ENCODE peak calls at places on chromosome 18, in seven cellular contexts. R is upper lobe of right lung; I is neural crest cell; Y is fibroblast of mammary gland; J is activated gamma-delta T cell treated with Interleukin-2 at 50 U/mL for 16 hours; Z is ELF-1; G is activated naive CD4-positive, alpha-beta T cell. F is an unnamed sample.
A peak's percentile ranks its signal among the peaks of the same experiment; 100 is the strongest.

GRCh38 chr18:63179422-63179821 is 140.1 kb downstream of the BCL2 start:
- DNase-seq in R (no peak), I (no peak), Y (no peak), J (no peak), Z (no peak), G (no peak), F (no peak)

GRCh38 chr18:57956495-57956894 is 87.5 kb upstream of the NEDD4L start:
- DNase-seq in R (no peak), I (no peak), Y (no peak), J (no peak), Z (no peak), G (no peak), F (no peak)

GRCh38 chr18:33839452-33840225 is 261.6 kb downstream of the ASXL3 start:
- DNase-seq in R (no peak), I (no peak), Y (peak; percentile 69), J (no peak), Z (peak; percentile 15), G (no peak), F (peak; percentile 70)

GRCh38 chr18:44744206-44745180 is 63.8 kb downstream of the SETBP1 start:
- DNase-seq in R (no peak), I (peak; percentile 61), Y (no peak), J (no peak), Z (peak; percentile 69), G (no peak), F (peak; percentile 90)

GRCh38 chr18:70022636-70023035 is 75.0 kb upstream of the CD226 start:
- DNase-seq in R (no peak), I (no peak), Y (peak; percentile 36), J (no peak), Z (no peak), G (no peak), F (no peak)

GRCh38 chr18:76480913-76481312 is 14.1 kb downstream of the ZNF516 start:
- DNase-seq in R (no peak), I (no peak), Y (no peak), J (no peak), Z (peak; percentile 49), G (no peak), F (peak; percentile 43)

GRCh38 chr18:13369756-13370510 is 151.4 kb downstream of the LDLRAD4 start:
- DNase-seq in R (no peak), I (no peak), Y (peak; percentile 43), J (no peak), Z (no peak), G (no peak), F (no peak)

GRCh38 chr18:22999212-22999611 is 66.1 kb downstream of the RBBP8 start:
- DNase-seq in R (no peak), I (no peak), Y (peak; percentile 2), J (no peak), Z (no peak), G (no peak), F (peak; percentile 1)

GRCh38 chr18:48798334-48799197 is 152.2 kb downstream of the SMAD7 start:
- DNase-seq in R (peak; percentile 54), I (no peak), Y (no peak), J (no peak), Z (no peak), G (no peak), F (no peak)

GRCh38 chr18:12657048-12657848 is 659 bp downstream of the SPIRE1 start:
- DNase-seq in R (peak; percentile 81), I (peak; percentile 25), Y (peak; percentile 33), J (peak; percentile 4), Z (peak; percentile 23), G (no peak), F (peak; percentile 68)

GRCh38 chr18:4734903-4735302 is 279.8 kb upstream of the DLGAP1 start:
- DNase-seq in R (no peak), I (no peak), Y (no peak), J (no peak), Z (no peak), G (no peak), F (no peak)

GRCh38 chr18:47986724-47987455 is 56.4 kb upstream of the SMAD2 start:
- DNase-seq in R (no peak), I (no peak), Y (no peak), J (no peak), Z (no peak), G (no peak), F (no peak)

GRCh38 chr18:2905802-2906521 is 59.2 kb downstream of the EMILIN2 start:
- DNase-seq in R (peak; percentile 87), I (peak; percentile 43), Y (peak; percentile 26), J (peak; percentile 18), Z (peak; percentile 67), G (no peak), F (peak; percentile 46)

GRCh38 chr18:55189972-55190371 is 230.7 kb upstream of the CCDC68 start:
- DNase-seq in R (no peak), I (no peak), Y (no peak), J (no peak), Z (peak; percentile 90), G (no peak), F (peak; percentile 68)

GRCh38 chr18:63409301-63409700 is 13.0 kb downstream of the VPS4B start:
- DNase-seq in R (no peak), I (no peak), Y (peak; percentile 83), J (no peak), Z (no peak), G (no peak), F (no peak)

GRCh38 chr18:36051760-36052159 is 15.6 kb downstream of the RPRD1A start:
- DNase-seq in R (no peak), I (no peak), Y (no peak), J (no peak), Z (no peak), G (no peak), F (no peak)

GRCh38 chr18:62781893-62782292 is 66.6 kb downstream of the PHLPP1 start:
- DNase-seq in R (no peak), I (no peak), Y (peak; percentile 96), J (no peak), Z (no peak), G (no peak), F (no peak)

GRCh38 chr18:9673296-9674251 is 34.5 kb upstream of the RAB31 start:
- DNase-seq in R (no peak), I (no peak), Y (peak; percentile 81), J (no peak), Z (peak; percentile 51), G (no peak), F (peak; percentile 44)

GRCh38 chr18:33594799-33595198 is 16.8 kb downstream of the ASXL3 start:
- DNase-seq in R (no peak), I (no peak), Y (no peak), J (no peak), Z (no peak), G (no peak), F (no peak)

GRCh38 chr18:29157905-29158304 is 981.0 kb upstream of the CDH2 start:
- DNase-seq in R (no peak), I (no peak), Y (no peak), J (no peak), Z (no peak), G (no peak), F (no peak)

F was measured in neural progenitor cell.